ENCODE peak calls at places on chromosomes 12 and 14, in seven cellular contexts. T is tibial nerve, E is A549, P is neural crest cell, S is choroid plexus epithelial cell, G is psoas muscle, O is GM06990. D is an unnamed sample.

GRCh38 chr12:6824962-6825381 is 3.2 kb upstream of the P3H3 start:
- DNase-seq in O (no peak), S (peak; percentile 43), E (no peak), P (no peak), G (no peak), T (no peak), D (no peak)

GRCh38 chr12:126469211-126469610 is 1404.0 kb downstream of the AACS start:
- DNase-seq in P (no peak), E (no peak), G (no peak), S (no peak), T (no peak), O (no peak), D (no peak)

GRCh38 chr12:107990325-107990724 is 138.8 kb upstream of the WSCD2 start:
- DNase-seq in E (peak; percentile 4), G (peak; percentile 13), T (peak; percentile 12), P (peak; percentile 20), S (peak; percentile 36), O (no peak), D (peak; percentile 26)

GRCh38 chr14:38208825-38209562 is 1.3 kb downstream of the SSTR1 start:
- DNase-seq in E (no peak), P (no peak), O (no peak), S (peak; percentile 53), T (no peak), G (peak; percentile 16), D (no peak)

GRCh38 chr12:119869720-119870119 is 7.4 kb downstream of the CIT start:
- DNase-seq in T (no peak), S (peak; percentile 87), G (peak; percentile 23), E (peak; percentile 36), P (no peak), O (no peak), D (no peak)

GRCh38 chr12:116263844-116264243 is 13.6 kb downstream of the MED13L start:
- DNase-seq in T (no peak), P (no peak), E (no peak), G (no peak), S (peak; percentile 31), O (no peak), D (no peak)

GRCh38 chr14:76752744-76753143 is 8.5 kb upstream of the VASH1 start:
- DNase-seq in S (no peak), E (no peak), P (no peak), G (no peak), T (no peak), O (no peak), D (no peak)

GRCh38 chr12:124898200-124898950 is 16.1 kb downstream of the UBC start:
- DNase-seq in O (peak; percentile 83), G (no peak), T (peak; percentile 46), E (peak; percentile 90), P (no peak), S (no peak), D (peak; percentile 49)

GRCh38 chr12:130650131-130650530 is 66.0 kb downstream of the RIMBP2 start:
- DNase-seq in P (no peak), E (no peak), G (no peak), O (no peak), S (no peak), T (no peak), D (no peak)

GRCh38 chr12:2082321-2082720 is 29.5 kb downstream of the CACNA1C start:
- DNase-seq in O (no peak), G (no peak), E (no peak), T (no peak), S (no peak), P (no peak), D (no peak)

GRCh38 chr12:52913424-52913821 is 8.5 kb upstream of the KRT8 start:
- DNase-seq in S (no peak), G (no peak), T (no peak), E (no peak), P (no peak), O (no peak), D (no peak)

GRCh38 chr14:68440776-68441175 is 352.1 kb downstream of the ZFP36L1 start:
- DNase-seq in G (no peak), P (no peak), S (no peak), O (no peak), E (no peak), T (no peak), D (no peak)

GRCh38 chr14:73662439-73663056 is 17.8 kb downstream of the DNAL1 start:
- DNase-seq in E (peak; percentile 53), S (peak; percentile 94), T (no peak), O (no peak), P (no peak), G (peak; percentile 31), D (no peak)

GRCh38 chr12:11171145-11171952 is at the start of gene SMIM10L1:
- DNase-seq in P (peak; percentile 81), G (peak; percentile 94), T (peak; percentile 73), O (peak; percentile 92), S (peak; percentile 97), E (peak; percentile 81), D (peak; percentile 90)

GRCh38 chr14:101070540-101071492 is 167.3 kb upstream of the RTL1 start:
- DNase-seq in O (no peak), G (no peak), E (no peak), T (no peak), P (no peak), S (no peak), D (no peak)

GRCh38 chr12:64450057-64450640 is 1.8 kb upstream of the TBK1 start:
- DNase-seq in T (no peak), E (no peak), S (no peak), O (no peak), P (no peak), G (no peak), D (no peak)

GRCh38 chr12:94815958-94816357 is 165.6 kb upstream of the TMCC3 start:
- DNase-seq in P (no peak), E (no peak), O (peak; percentile 43), S (no peak), G (no peak), T (no peak), D (no peak)

GRCh38 chr14:36091096-36091495 is 85.4 kb downstream of the PTCSC3 start:
- DNase-seq in S (peak; percentile 41), E (peak; percentile 89), T (no peak), G (no peak), P (no peak), O (no peak), D (no peak)

GRCh38 chr14:69354383-69355154 is 43.5 kb downstream of the ERH start:
- DNase-seq in P (no peak), O (peak; percentile 86), T (no peak), G (no peak), S (no peak), E (no peak), D (peak; percentile 84)

GRCh38 chr12:82329508-82329907 is 28.7 kb downstream of the CCDC59 start:
- DNase-seq in G (no peak), T (no peak), S (peak; percentile 3), O (no peak), E (no peak), P (no peak), D (no peak)

GRCh38 chr12:82325540-82326336 is 32.4 kb downstream of the CCDC59 start:
- DNase-seq in O (no peak), T (no peak), E (no peak), P (no peak), G (no peak), S (no peak), D (no peak)

GRCh38 chr12:82326905-82327503 is 31.2 kb downstream of the CCDC59 start:
- DNase-seq in E (peak; percentile 3), O (no peak), S (peak; percentile 61), G (no peak), P (no peak), T (no peak), D (no peak)
- TF ChIP-seq CTCF in E (peak; percentile 55), O (peak; percentile 47), S (peak; percentile 58), G (peak; percentile 44), P (peak; percentile 79), T (peak; percentile 26), D (no peak)

GRCh38 chr12:122974892-122975789 is at the start of gene OGFOD2:
- DNase-seq in E (peak; percentile 93), P (peak; percentile 78), S (peak; percentile 93), T (peak; percentile 91), G (peak; percentile 93), O (peak; percentile 95), D (peak; percentile 91)
- TF ChIP-seq CTCF in E (no peak), P (no peak), S (no peak), T (no peak), G (no peak), O (no peak), D (no peak)

GRCh38 chr12:17976202-17976601 is 113.8 kb downstream of the RERGL start:
- DNase-seq in E (no peak), G (no peak), P (no peak), S (peak; percentile 33), T (no peak), O (no peak), D (no peak)
- TF ChIP-seq CTCF in E (no peak), G (no peak), P (peak; percentile 55), S (peak; percentile 66), T (no peak), O (no peak), D (no peak)

GRCh38 chr12:123858176-123858575 is 96.1 kb downstream of the DNAH10 start:
- DNase-seq in S (no peak), E (no peak), O (no peak), P (no peak), G (no peak), T (no peak), D (no peak)

GRCh38 chr12:123860369-123860768 is 98.3 kb downstream of the DNAH10 start:
- DNase-seq in P (no peak), G (no peak), E (no peak), S (no peak), O (no peak), T (no peak), D (no peak)

GRCh38 chr12:123856681-123857080 is 94.6 kb downstream of the DNAH10 start:
- DNase-seq in O (no peak), S (no peak), T (no peak), E (no peak), G (no peak), P (no peak), D (no peak)

GRCh38 chr12:123861392-123861791 is 99.3 kb downstream of the DNAH10 start:
- DNase-seq in P (no peak), S (no peak), T (no peak), E (no peak), G (no peak), O (no peak), D (no peak)

DNA sequence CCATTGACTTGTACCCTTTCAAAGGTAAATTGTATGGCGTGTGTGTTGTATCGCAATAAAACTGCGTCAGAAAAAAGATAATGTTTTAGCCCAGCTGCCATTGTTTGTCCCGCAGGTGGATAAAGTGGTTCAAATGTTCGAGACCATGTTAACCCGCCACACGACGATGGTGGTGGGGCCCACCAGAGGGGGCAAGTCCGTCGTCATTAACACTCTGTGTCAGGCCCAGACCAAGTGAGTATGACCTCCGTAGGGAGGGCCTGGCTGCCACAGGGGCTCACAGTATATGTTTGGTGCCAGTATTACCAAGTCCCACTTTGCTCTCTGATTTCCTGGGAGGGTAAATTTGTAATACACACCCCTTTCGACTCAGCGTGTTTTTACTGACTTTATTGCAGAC is 96.9 kb downstream of the DNAH10 start:
- DNase-seq in S (no peak), P (no peak), O (no peak), T (no peak), G (no peak), E (no peak), D (no peak)
- TF ChIP-seq CTCF in S (no peak), P (no peak), O (no peak), T (no peak), G (no peak), E (no peak), D (no peak)

GRCh38 chr12:23126794-23127193 is 501.8 kb downstream of the ETNK1 start:
- DNase-seq in P (no peak), T (no peak), O (no peak), E (no peak), S (no peak), G (no peak), D (no peak)
- TF ChIP-seq CTCF in P (peak; percentile 44), T (no peak), O (no peak), E (no peak), S (no peak), G (no peak), D (no peak)